ENCODE peak calls at places on chromosome 6, in five cellular contexts. Q is osteocyte, G is fibroblast of pulmonary artery, M is SK-MEL-5, J is Kasumi-1. T is an unnamed sample.

GRCh38 chr6:117561128-117561527 is 41.2 kb downstream of the GOPC start:
- DNase-seq in Q (no peak), G (no peak), M (no peak), J (no peak), T (no peak)

GRCh38 chr6:152221806-152222628 is 414.5 kb downstream of the ESR1 start:
- DNase-seq in Q (no peak), G (no peak), M (no peak), J (no peak), T (no peak)

GRCh38 chr6:45574885-45575284 is 197.2 kb upstream of the SUPT3H start:
- DNase-seq in Q (no peak), G (no peak), M (no peak), J (no peak), T (no peak)

GRCh38 chr6:134908906-134909516 is 40.9 kb downstream of the ALDH8A1 start:
- DNase-seq in Q (no peak), G (peak; percentile 99), M (peak; percentile 67), J (no peak), T (peak; percentile 84)

GRCh38 chr6:33935439-33936080 is 131.8 kb upstream of the MLN start:
- DNase-seq in Q (no peak), G (no peak), M (no peak), J (no peak), T (no peak)

GRCh38 chr6:107917468-107918375 is 40.3 kb downstream of the SEC63 start:
- DNase-seq in Q (no peak), G (no peak), M (no peak), J (no peak), T (no peak)

GRCh38 chr6:125511809-125512341 is 210.1 kb upstream of the HDDC2 start:
- DNase-seq in Q (no peak), G (peak; percentile 77), M (peak; percentile 95), J (no peak), T (peak; percentile 19)

GRCh38 chr6:17472653-17473183 is 79.3 kb downstream of the CAP2 start:
- DNase-seq in Q (peak; percentile 11), G (no peak), M (no peak), J (no peak), T (peak; percentile 53)